ENCODE peak calls at places on chromosomes 11 and 22, in five cellular contexts. One of them, this sample, is unnamed.

GRCh38 chr11:76692956-76693355 is 22.4 kb upstream of the LRRC32 start:
- DNase-seq in stomach: no peak
- DNase-seq in Peyer's patch: no peak
- DNase-seq in iPS DF 6.9: no peak
- DNase-seq in hepatocyte: no peak
- DNase-seq in this sample: no peak

GRCh38 chr11:116930586-116930985 is 93.2 kb upstream of the APOA1 start:
- DNase-seq in stomach: no peak
- DNase-seq in hepatocyte: no peak
- DNase-seq in iPS DF 6.9: no peak
- DNase-seq in Peyer's patch: no peak
- DNase-seq in this sample: no peak

GRCh38 chr11:133507185-133507584 is 25.1 kb downstream of the OPCML start:
- DNase-seq in iPS DF 6.9: no peak
- DNase-seq in Peyer's patch: no peak
- DNase-seq in stomach: no peak
- DNase-seq in hepatocyte: no peak
- DNase-seq in this sample: no peak

GRCh38 chr11:26571861-26572654 is at the start of gene MUC15:
- DNase-seq in Peyer's patch: no peak
- DNase-seq in stomach: no peak
- DNase-seq in iPS DF 6.9: no peak
- DNase-seq in hepatocyte: no peak
- DNase-seq in this sample: no peak

GRCh38 chr11:71186861-71187260 is 65.5 kb downstream of the SHANK2 start:
- DNase-seq in Peyer's patch: no peak
- DNase-seq in hepatocyte: no peak
- DNase-seq in iPS DF 6.9: no peak
- DNase-seq in stomach: no peak
- DNase-seq in this sample: no peak

GRCh38 chr11:69876013-69876412 is 56.8 kb upstream of the FGF3 start:
- DNase-seq in iPS DF 6.9: no peak
- DNase-seq in hepatocyte: no peak
- DNase-seq in stomach: peak; percentile 18
- DNase-seq in Peyer's patch: no peak
- DNase-seq in this sample: no peak

GRCh38 chr11:1041471-1041870 is 5.0 kb upstream of the MUC6 start:
- DNase-seq in Peyer's patch: no peak
- DNase-seq in iPS DF 6.9: no peak
- DNase-seq in hepatocyte: no peak
- DNase-seq in stomach: no peak
- DNase-seq in this sample: no peak

GRCh38 chr11:75831915-75832502 is 17.0 kb downstream of the UVRAG start:
- DNase-seq in hepatocyte: no peak
- DNase-seq in stomach: no peak
- DNase-seq in Peyer's patch: no peak
- DNase-seq in iPS DF 6.9: no peak
- DNase-seq in this sample: no peak

GRCh38 chr11:19827399-19828135 is 114.9 kb downstream of the NAV2 start:
- DNase-seq in stomach: no peak
- DNase-seq in Peyer's patch: peak; percentile 60
- DNase-seq in hepatocyte: no peak
- DNase-seq in iPS DF 6.9: no peak
- DNase-seq in this sample: no peak

GRCh38 chr11:63243533-63243932 is at the start of gene SLC22A25:
- DNase-seq in iPS DF 6.9: no peak
- DNase-seq in Peyer's patch: no peak
- DNase-seq in hepatocyte: no peak
- DNase-seq in stomach: no peak
- DNase-seq in this sample: no peak

DNA sequence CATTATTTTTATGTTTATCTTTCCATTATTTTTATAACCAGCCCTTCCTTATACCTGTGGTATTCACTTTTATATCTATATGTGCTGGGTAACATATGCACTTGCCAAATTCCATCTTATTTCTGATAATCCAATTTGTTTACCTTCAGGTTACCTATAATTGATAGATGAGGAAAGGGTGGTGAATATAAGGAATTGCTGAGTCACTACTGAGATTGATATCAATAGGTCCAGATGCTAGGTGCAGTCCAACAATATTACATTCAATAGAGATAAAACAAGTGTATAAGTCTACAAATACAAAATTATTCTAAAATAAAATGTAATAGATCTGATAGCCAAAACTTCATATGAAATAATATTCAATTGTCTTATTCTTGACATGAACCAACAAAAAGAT is 759.0 kb upstream of the CCDC90B start:
- DNase-seq in stomach: no peak
- DNase-seq in hepatocyte: no peak
- DNase-seq in Peyer's patch: no peak
- DNase-seq in iPS DF 6.9: no peak
- DNase-seq in this sample: no peak
- H3K4me3 ChIP-seq in stomach: no peak overlapping the region
- H3K4me3 ChIP-seq in hepatocyte: no peak overlapping the region
- H3K4me3 ChIP-seq in Peyer's patch: no peak overlapping the region
- H3K4me3 ChIP-seq in iPS DF 6.9: no peak overlapping the region
- H3K4me3 ChIP-seq in this sample: no peak overlapping the region

GRCh38 chr22:45867118-45867905 is 109.7 kb downstream of the WNT7B start:
- DNase-seq in stomach: peak; percentile 23
- DNase-seq in iPS DF 6.9: no peak
- DNase-seq in Peyer's patch: no peak
- DNase-seq in hepatocyte: peak; percentile 62
- DNase-seq in this sample: no peak
- H3K4me3 ChIP-seq in stomach: peak overlapping the region; percentile 28
- H3K4me3 ChIP-seq in iPS DF 6.9: peak overlapping the region; percentile 4
- H3K4me3 ChIP-seq in Peyer's patch: peak overlapping the region; percentile 24
- H3K4me3 ChIP-seq in hepatocyte: peak overlapping the region; percentile 39
- H3K4me3 ChIP-seq in this sample: peak overlapping the region; percentile 31

DNA sequence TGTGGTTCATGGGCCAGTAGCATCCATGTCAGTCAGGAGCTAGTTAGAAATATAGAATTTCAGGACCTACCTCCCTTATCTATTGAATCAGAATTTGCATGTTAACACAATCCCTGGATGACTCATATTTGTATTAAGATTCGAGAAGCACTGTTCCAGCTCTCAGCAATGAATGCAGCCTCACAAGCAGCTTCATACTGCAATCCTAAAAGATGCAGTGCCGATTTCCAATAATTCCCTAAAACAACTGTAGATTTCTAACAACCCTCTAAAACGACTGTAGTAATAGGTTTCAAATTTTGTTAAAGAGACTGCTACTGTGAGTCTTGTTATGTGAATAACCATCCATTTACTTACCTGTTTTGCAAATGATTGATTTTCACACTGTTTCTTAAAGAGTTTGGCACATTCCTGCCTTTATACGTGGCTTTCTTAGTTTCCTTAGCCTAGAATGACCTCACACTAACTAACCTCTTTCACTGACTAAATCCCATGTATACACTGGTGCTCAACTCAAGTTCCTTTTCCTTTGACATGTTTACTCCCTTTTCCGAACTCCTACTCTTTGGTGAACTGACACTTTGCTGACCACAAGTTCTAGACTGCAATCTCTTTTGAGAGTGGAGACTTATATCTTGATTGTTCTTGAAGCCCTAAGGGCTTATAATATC is 511.8 kb downstream of the METTL15 start:
- DNase-seq in Peyer's patch: no peak
- DNase-seq in hepatocyte: no peak
- DNase-seq in iPS DF 6.9: no peak
- DNase-seq in stomach: no peak
- DNase-seq in this sample: no peak
- H3K4me3 ChIP-seq in Peyer's patch: no peak overlapping the region
- H3K4me3 ChIP-seq in hepatocyte: no peak overlapping the region
- H3K4me3 ChIP-seq in iPS DF 6.9: no peak overlapping the region
- H3K4me3 ChIP-seq in stomach: no peak overlapping the region
- H3K4me3 ChIP-seq in this sample: no peak overlapping the region

GRCh38 chr11:22190827-22191463 is 1.9 kb upstream of the ANO5 start:
- DNase-seq in Peyer's patch: no peak
- DNase-seq in stomach: no peak
- DNase-seq in iPS DF 6.9: no peak
- DNase-seq in hepatocyte: no peak
- DNase-seq in this sample: no peak

GRCh38 chr11:22192289-22192641 is 620 bp upstream of the ANO5 start:
- DNase-seq in iPS DF 6.9: peak; percentile 31
- DNase-seq in hepatocyte: peak; percentile 52
- DNase-seq in Peyer's patch: peak; percentile 57
- DNase-seq in stomach: peak; percentile 25
- DNase-seq in this sample: no peak

GRCh38 chr11:22193348-22194051 is 615 bp downstream of the ANO5 start:
- DNase-seq in Peyer's patch: no peak
- DNase-seq in stomach: peak; percentile 26
- DNase-seq in hepatocyte: peak; percentile 50
- DNase-seq in iPS DF 6.9: peak; percentile 22
- DNase-seq in this sample: peak; percentile 47

GRCh38 chr11:22194907-22195306 is 2.0 kb downstream of the ANO5 start:
- DNase-seq in Peyer's patch: no peak
- DNase-seq in hepatocyte: no peak
- DNase-seq in stomach: no peak
- DNase-seq in iPS DF 6.9: no peak
- DNase-seq in this sample: no peak

GRCh38 chr11:22192642-22193347 is at the start of gene ANO5:
- DNase-seq in iPS DF 6.9: peak; percentile 41
- DNase-seq in stomach: peak; percentile 78
- DNase-seq in Peyer's patch: peak; percentile 84
- DNase-seq in hepatocyte: peak; percentile 78
- DNase-seq in this sample: peak; percentile 66
- H3K4me3 ChIP-seq in iPS DF 6.9: peak within 1 kb of the TSS; percentile 72
- H3K4me3 ChIP-seq in stomach: peak within 1 kb of the TSS; percentile 94
- H3K4me3 ChIP-seq in Peyer's patch: peak within 1 kb of the TSS; percentile 78
- H3K4me3 ChIP-seq in hepatocyte: peak within 1 kb of the TSS; percentile 91
- H3K4me3 ChIP-seq in this sample: peak within 1 kb of the TSS; percentile 46

GRCh38 chr11:122663764-122664163 is 8.2 kb downstream of the UBASH3B start:
- DNase-seq in stomach: no peak
- DNase-seq in Peyer's patch: no peak
- DNase-seq in iPS DF 6.9: no peak
- DNase-seq in hepatocyte: no peak
- DNase-seq in this sample: no peak

GRCh38 chr11:122665882-122666281 is 10.4 kb downstream of the UBASH3B start:
- DNase-seq in Peyer's patch: no peak
- DNase-seq in iPS DF 6.9: no peak
- DNase-seq in hepatocyte: no peak
- DNase-seq in stomach: no peak
- DNase-seq in this sample: no peak

GRCh38 chr11:122666743-122667142 is 11.2 kb downstream of the UBASH3B start:
- DNase-seq in Peyer's patch: no peak
- DNase-seq in stomach: no peak
- DNase-seq in hepatocyte: no peak
- DNase-seq in iPS DF 6.9: no peak
- DNase-seq in this sample: no peak

GRCh38 chr11:122663056-122663740 is 7.7 kb downstream of the UBASH3B start:
- DNase-seq in iPS DF 6.9: no peak
- DNase-seq in stomach: no peak
- DNase-seq in Peyer's patch: no peak
- DNase-seq in hepatocyte: no peak
- DNase-seq in this sample: no peak

GRCh38 chr11:122664188-122664587 is 8.7 kb downstream of the UBASH3B start:
- DNase-seq in hepatocyte: no peak
- DNase-seq in Peyer's patch: no peak
- DNase-seq in stomach: no peak
- DNase-seq in iPS DF 6.9: no peak
- DNase-seq in this sample: no peak
- H3K4me3 ChIP-seq in hepatocyte: no peak overlapping the region
- H3K4me3 ChIP-seq in Peyer's patch: no peak overlapping the region
- H3K4me3 ChIP-seq in stomach: no peak overlapping the region
- H3K4me3 ChIP-seq in iPS DF 6.9: no peak overlapping the region
- H3K4me3 ChIP-seq in this sample: no peak overlapping the region

GRCh38 chr11:96235725-96236124 is 107.3 kb downstream of the MAML2 start:
- DNase-seq in stomach: no peak
- DNase-seq in Peyer's patch: no peak
- DNase-seq in iPS DF 6.9: no peak
- DNase-seq in hepatocyte: peak; percentile 44
- DNase-seq in this sample: no peak

GRCh38 chr11:96238563-96239166 is 104.3 kb downstream of the MAML2 start:
- DNase-seq in hepatocyte: no peak
- DNase-seq in stomach: no peak
- DNase-seq in iPS DF 6.9: no peak
- DNase-seq in Peyer's patch: no peak
- DNase-seq in this sample: no peak

GRCh38 chr11:96241351-96241841 is 101.6 kb downstream of the MAML2 start:
- DNase-seq in hepatocyte: peak; percentile 46
- DNase-seq in stomach: no peak
- DNase-seq in iPS DF 6.9: no peak
- DNase-seq in Peyer's patch: no peak
- DNase-seq in this sample: no peak

GRCh38 chr11:96234866-96235441 is 108.0 kb downstream of the MAML2 start:
- DNase-seq in Peyer's patch: no peak
- DNase-seq in iPS DF 6.9: no peak
- DNase-seq in stomach: no peak
- DNase-seq in hepatocyte: no peak
- DNase-seq in this sample: no peak

GRCh38 chr11:96237759-96238158 is 105.2 kb downstream of the MAML2 start:
- DNase-seq in stomach: no peak
- DNase-seq in iPS DF 6.9: no peak
- DNase-seq in Peyer's patch: no peak
- DNase-seq in hepatocyte: no peak
- DNase-seq in this sample: no peak
- H3K4me3 ChIP-seq in stomach: no peak overlapping the region
- H3K4me3 ChIP-seq in iPS DF 6.9: no peak overlapping the region
- H3K4me3 ChIP-seq in Peyer's patch: no peak overlapping the region
- H3K4me3 ChIP-seq in hepatocyte: no peak overlapping the region
- H3K4me3 ChIP-seq in this sample: no peak overlapping the region

GRCh38 chr11:94742645-94743044 is 25.5 kb upstream of the AMOTL1 start:
- DNase-seq in hepatocyte: no peak
- DNase-seq in iPS DF 6.9: no peak
- DNase-seq in stomach: no peak
- DNase-seq in Peyer's patch: no peak
- DNase-seq in this sample: no peak
- H3K4me3 ChIP-seq in hepatocyte: no peak overlapping the region
- H3K4me3 ChIP-seq in iPS DF 6.9: no peak overlapping the region
- H3K4me3 ChIP-seq in stomach: no peak overlapping the region
- H3K4me3 ChIP-seq in Peyer's patch: no peak overlapping the region
- H3K4me3 ChIP-seq in this sample: no peak overlapping the region

DNA sequence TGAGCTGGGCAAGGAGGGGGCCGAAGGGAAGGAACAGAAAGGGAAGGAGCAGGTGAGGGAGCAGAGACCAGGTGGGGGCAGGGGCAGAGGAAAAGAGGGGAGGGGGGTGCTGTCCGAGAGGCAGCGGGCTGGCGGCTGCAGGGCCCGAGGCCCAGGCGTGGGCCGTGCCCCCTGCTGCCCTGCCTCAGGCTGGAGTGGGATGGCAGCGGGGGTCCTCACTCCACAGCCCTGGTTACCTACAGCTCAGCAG is 2.3 kb downstream of the IGF2 start:
- DNase-seq in stomach: no peak
- DNase-seq in Peyer's patch: no peak
- DNase-seq in iPS DF 6.9: no peak
- DNase-seq in hepatocyte: no peak
- DNase-seq in this sample: no peak
- H3K4me3 ChIP-seq in stomach: no peak overlapping the region
- H3K4me3 ChIP-seq in Peyer's patch: peak overlapping the region; percentile 12
- H3K4me3 ChIP-seq in iPS DF 6.9: no peak overlapping the region
- H3K4me3 ChIP-seq in hepatocyte: peak overlapping the region; percentile 85
- H3K4me3 ChIP-seq in this sample: peak overlapping the region; percentile 72

GRCh38 chr22:49450521-49450920 is 377.2 kb downstream of the BRD1 start:
- DNase-seq in Peyer's patch: no peak
- DNase-seq in hepatocyte: no peak
- DNase-seq in stomach: no peak
- DNase-seq in iPS DF 6.9: no peak
- DNase-seq in this sample: no peak
- H3K4me3 ChIP-seq in Peyer's patch: no peak overlapping the region
- H3K4me3 ChIP-seq in hepatocyte: no peak overlapping the region
- H3K4me3 ChIP-seq in stomach: no peak overlapping the region
- H3K4me3 ChIP-seq in iPS DF 6.9: no peak overlapping the region
- H3K4me3 ChIP-seq in this sample: no peak overlapping the region